ENCODE peak calls at places on chromosomes 12 and 14, in seven cellular contexts. I is GM23248; T is fibroblast of lung; D is transverse colon; K is HepG2; A is aorta; G is CD8-positive, alpha-beta memory T cell. U is an unnamed sample. For H3K4me1 and H3K27me3, the result is how much of the 10 kb centered on the place peaks cover.

GRCh38 chr14:65840118-65840751 is 427.7 kb downstream of the FUT8 start:
- DNase-seq in K (no peak), D (no peak), G (no peak), I (no peak), A (no peak), T (no peak), U (no peak)

GRCh38 chr12:123106640-123107359 is 44.1 kb downstream of the PITPNM2 start:
- DNase-seq in A (peak), K (no peak), I (no peak), T (no peak), D (peak), G (peak), U (no peak)

GRCh38 chr14:104435147-104436046 is 144.2 kb upstream of the C14orf180 start:
- DNase-seq in K (no peak), A (peak), I (no peak), D (no peak), G (no peak), T (no peak), U (no peak)

GRCh38 chr14:23555882-23556699 is at the start of gene THTPA:
- DNase-seq in G (peak), T (peak), A (peak), I (peak), D (peak), K (peak), U (peak)

GRCh38 chr12:123520567-123521474 is 12.7 kb downstream of the RILPL1 start:
- DNase-seq in A (no peak), G (no peak), K (no peak), T (no peak), D (no peak), I (no peak), U (no peak)

GRCh38 chr12:124953689-124954405 is 35.1 kb downstream of the DHX37 start:
- DNase-seq in A (no peak), T (no peak), I (no peak), K (no peak), G (no peak), D (no peak), U (no peak)

GRCh38 chr14:38205949-38206665 is 1.6 kb upstream of the SSTR1 start:
- DNase-seq in A (no peak), G (no peak), T (no peak), I (peak), D (no peak), K (no peak), U (no peak)

GRCh38 chr12:100348657-100349454 is 8.0 kb upstream of the SLC17A8 start:
- DNase-seq in A (no peak), D (no peak), T (peak), K (peak), I (peak), G (no peak), U (peak)

GRCh38 chr12:113462117-113462774 is 9.4 kb downstream of the LHX5 start:
- DNase-seq in G (peak), I (peak), K (peak), A (peak), T (peak), D (peak), U (no peak)

GRCh38 chr14:59271734-59272133 is 83.3 kb downstream of the DAAM1 start:
- DNase-seq in I (peak), K (no peak), A (no peak), D (no peak), T (peak), G (no peak), U (no peak)
- H3K4me1 ChIP-seq in I (under half), K (under half), A (under half), D (under half), T (under half), G (under half), U (under half)

DNA sequence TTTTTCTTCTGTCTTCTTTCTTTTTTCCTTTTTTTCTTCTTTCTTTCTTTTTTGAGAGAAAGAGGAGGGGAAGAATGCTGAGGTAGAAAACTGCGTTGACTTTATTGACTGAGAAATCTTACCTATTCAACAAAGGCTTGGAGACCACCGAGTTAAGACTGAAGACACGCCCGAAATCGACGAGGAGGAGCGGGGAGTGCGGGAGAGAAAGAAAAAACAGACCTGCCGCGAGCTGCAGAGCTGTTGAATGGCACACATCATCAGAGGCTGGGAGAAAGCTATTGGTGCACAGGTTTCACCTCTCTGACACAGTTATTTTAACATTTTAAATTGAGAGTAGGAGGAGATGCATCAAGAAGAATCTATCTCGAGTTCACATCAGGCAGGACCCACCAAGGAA is 5.1 kb downstream of the ASCL1 start:
- DNase-seq in I (no peak), G (no peak), A (no peak), K (no peak), D (no peak), T (no peak), U (no peak)
- H3K27me3 ChIP-seq in I (half or more), G (half or more), A (under half), K (under half), D (half or more), T (under half), U (half or more)

GRCh38 chr14:102590667-102591099 is 1.8 kb upstream of the RCOR1 start:
- DNase-seq in T (peak), D (peak), I (peak), G (no peak), K (peak), A (peak), U (no peak)
- H3K27ac ChIP-seq in T (no peak), D (peak), I (peak), G (peak), K (peak), A (no peak), U (peak)

GRCh38 chr14:89182326-89182725 is 234.7 kb downstream of the FOXN3 start:
- DNase-seq in D (no peak), K (no peak), A (no peak), G (no peak), I (no peak), T (no peak), U (no peak)
- H3K4me1 ChIP-seq in D (under half), K (under half), A (under half), G (under half), I (under half), T (under half), U (under half)

U was measured in foreskin keratinocyte.